ENCODE peak calls at places on chromosomes 12 and 14, in seven cellular contexts. Q is HepG2, O is H1, T is HCT116, V is SK-N-SH, S is K562, L is GM12878. B is an unnamed sample. For H3K9me3, the result is how much of the 10 kb centered on the place peaks cover.

GRCh38 chr12:57166971-57167371 is 19.6 kb upstream of the LRP1-AS start:
- DNase-seq in Q (no peak), O (no peak), T (no peak), V (no peak), S (peak), L (no peak), B (no peak)

GRCh38 chr12:28802706-28803438 is 346.2 kb upstream of the FAR2 start:
- DNase-seq in Q (no peak), O (no peak), T (no peak), V (no peak), S (no peak), L (no peak), B (no peak)

GRCh38 chr14:31435276-31435675 is 14.9 kb upstream of the HEATR5A start:
- DNase-seq in Q (no peak), O (no peak), T (no peak), V (no peak), S (no peak), L (no peak), B (no peak)

GRCh38 chr14:100844082-100844408 is 18.1 kb downstream of the MEG3 start:
- DNase-seq in Q (no peak), O (no peak), T (no peak), V (no peak), S (no peak), L (no peak), B (no peak)

GRCh38 chr12:34398706-34399630 is 376.7 kb downstream of the ALG10 start:
- DNase-seq in Q (no peak), O (peak), T (no peak), V (peak), S (peak), L (no peak), B (no peak)

GRCh38 chr12:108701779-108702435 is 29.4 kb downstream of the CORO1C start:
- DNase-seq in Q (no peak), O (no peak), T (no peak), V (no peak), S (no peak), L (no peak), B (no peak)

GRCh38 chr12:52245259-52245961 is 12.4 kb downstream of the KRT7 start:
- DNase-seq in Q (no peak), O (no peak), T (no peak), V (no peak), S (no peak), L (no peak), B (no peak)

GRCh38 chr12:64814432-64814831 is 10.0 kb upstream of the TBC1D30 start:
- DNase-seq in Q (no peak), O (no peak), T (no peak), V (no peak), S (no peak), L (no peak), B (no peak)

GRCh38 chr12:89251326-89252237 is 100.7 kb downstream of the DUSP6 start:
- DNase-seq in Q (no peak), O (no peak), T (no peak), V (no peak), S (no peak), L (no peak), B (no peak)

GRCh38 chr12:2386566-2386965 is 333.8 kb downstream of the CACNA1C start:
- DNase-seq in Q (no peak), O (no peak), T (no peak), V (no peak), S (no peak), L (no peak), B (no peak)

GRCh38 chr12:33676866-33677265 is 237.2 kb upstream of the SYT10 start:
- DNase-seq in Q (no peak), O (no peak), T (no peak), V (no peak), S (no peak), L (no peak), B (no peak)

GRCh38 chr12:5022465-5023061 is 21.1 kb upstream of the KCNA5 start:
- DNase-seq in Q (peak), O (peak), T (peak), V (peak), S (peak), L (no peak), B (peak)

GRCh38 chr12:44287545-44287944 is 451.7 kb downstream of the TMEM117 start:
- DNase-seq in Q (no peak), O (no peak), T (no peak), V (no peak), S (no peak), L (no peak), B (no peak)

GRCh38 chr12:503111-503761 is 43.5 kb downstream of the B4GALNT3 start:
- DNase-seq in Q (no peak), O (no peak), T (peak), V (no peak), S (no peak), L (no peak), B (no peak)

GRCh38 chr14:104109731-104110361 is 24.3 kb downstream of the ASPG start:
- DNase-seq in Q (no peak), O (no peak), T (no peak), V (no peak), S (no peak), L (no peak), B (no peak)

GRCh38 chr14:70018713-70019201 is 139.5 kb downstream of the SMOC1 start:
- DNase-seq in Q (no peak), O (no peak), T (no peak), V (no peak), S (no peak), L (no peak), B (no peak)

GRCh38 chr12:28550757-28551381 is 360.6 kb downstream of the CCDC91 start:
- DNase-seq in Q (peak), O (no peak), T (peak), V (no peak), S (no peak), L (no peak), B (no peak)

GRCh38 chr12:6643569-6644256 is 3.5 kb downstream of the ACRBP start:
- DNase-seq in Q (no peak), O (no peak), T (no peak), V (peak), S (no peak), L (no peak), B (no peak)

GRCh38 chr12:19161251-19161650 is 31.7 kb downstream of the PLEKHA5 start:
- DNase-seq in Q (no peak), O (no peak), T (no peak), V (no peak), S (no peak), L (no peak), B (no peak)

GRCh38 chr12:112140728-112141127 is 15.4 kb downstream of the TRAFD1 start:
- DNase-seq in Q (no peak), O (no peak), T (no peak), V (no peak), S (no peak), L (no peak), B (no peak)

GRCh38 chr14:21023817-21024667 is 819 bp downstream of the NDRG2 start:
- DNase-seq in Q (peak), O (no peak), T (no peak), V (no peak), S (no peak), L (no peak), B (no peak)

GRCh38 chr14:96162741-96163140 is 41.9 kb upstream of the BDKRB2 start:
- DNase-seq in Q (no peak), O (no peak), T (no peak), V (no peak), S (no peak), L (no peak), B (no peak)

GRCh38 chr12:19741132-19741489 is 301.8 kb downstream of the AEBP2 start:
- DNase-seq in Q (no peak), O (no peak), T (no peak), V (no peak), S (no peak), L (no peak), B (no peak)

DNA sequence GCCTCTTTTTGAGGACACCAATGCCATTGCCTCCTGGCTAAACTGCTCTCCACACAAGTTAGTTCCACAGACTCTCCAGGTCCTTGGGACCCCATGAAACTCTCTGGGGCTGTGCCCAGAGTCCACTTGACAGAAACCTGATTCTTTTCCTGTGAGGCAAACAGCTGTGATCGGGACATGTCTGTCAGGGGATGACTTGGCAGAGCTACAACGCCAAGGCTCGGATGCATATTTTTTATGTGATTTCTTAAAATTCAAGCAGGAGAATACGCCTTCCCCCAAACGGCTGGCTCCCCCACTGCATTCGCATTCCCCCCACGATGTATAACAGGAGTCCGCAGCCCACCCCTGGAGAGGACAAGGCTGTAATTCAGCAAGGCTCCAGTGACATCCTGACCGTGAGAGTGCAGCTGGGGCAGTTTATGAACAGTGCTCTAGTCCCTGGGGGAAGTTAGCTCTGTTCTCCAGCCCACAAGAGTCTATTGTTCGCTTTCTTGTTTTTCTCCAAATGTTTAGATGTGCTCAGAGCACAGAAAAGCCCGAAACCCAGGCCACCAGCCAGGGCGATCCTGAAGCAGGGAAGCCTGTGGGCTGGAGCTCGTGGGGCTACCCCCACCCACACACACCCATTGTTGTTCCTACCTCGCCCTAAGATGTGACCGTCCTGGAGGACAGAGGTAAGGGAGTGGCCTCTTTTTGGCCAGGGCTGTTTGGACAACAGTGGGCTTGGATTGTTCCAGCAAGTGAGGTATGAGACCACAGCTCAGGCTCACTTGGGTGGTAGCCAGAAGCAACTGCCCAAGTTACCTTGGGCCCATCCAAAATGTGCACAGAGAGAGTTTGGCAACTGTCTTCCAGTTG is 159.5 kb downstream of the ZFP36L1 start:
- DNase-seq in Q (no peak), O (peak), T (no peak), V (no peak), S (no peak), L (no peak), B (no peak)
- H3K9ac ChIP-seq in Q (no peak), O (no peak), T (no peak), V (no peak), S (no peak), L (no peak), B (no peak)

GRCh38 chr14:72943876-72944430 is 17.7 kb downstream of the DCAF4 start:
- DNase-seq in Q (no peak), O (no peak), T (no peak), V (no peak), S (no peak), L (no peak), B (no peak)

GRCh38 chr14:72946491-72946890 is 20.2 kb downstream of the DCAF4 start:
- DNase-seq in Q (no peak), O (no peak), T (no peak), V (no peak), S (no peak), L (no peak), B (no peak)

GRCh38 chr14:72942934-72943333 is 16.7 kb downstream of the DCAF4 start:
- DNase-seq in Q (no peak), O (no peak), T (no peak), V (no peak), S (no peak), L (no peak), B (no peak)

GRCh38 chr14:72947366-72948160 is 21.3 kb downstream of the DCAF4 start:
- DNase-seq in Q (no peak), O (no peak), T (no peak), V (no peak), S (no peak), L (no peak), B (no peak)

DNA sequence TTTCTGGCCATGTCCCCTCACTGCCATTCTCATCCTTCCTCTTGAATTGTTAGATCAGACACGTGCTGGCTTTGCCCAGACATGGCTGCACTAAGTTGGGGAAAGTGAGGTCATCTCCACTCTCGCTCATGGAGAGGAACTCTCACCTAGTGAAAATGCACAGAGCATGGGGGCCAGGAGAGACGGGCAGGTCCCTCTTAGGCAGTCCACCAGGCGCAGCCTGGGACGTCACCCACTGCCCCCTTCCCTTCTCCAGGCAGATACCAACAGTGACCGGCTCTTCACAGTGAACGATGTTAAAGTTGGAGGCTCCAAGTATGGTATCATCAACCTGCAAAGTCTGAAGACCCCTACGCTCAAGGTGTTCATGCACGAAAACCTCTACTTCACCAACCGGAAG is 19.4 kb downstream of the DCAF4 start:
- DNase-seq in Q (no peak), O (no peak), T (no peak), V (no peak), S (no peak), L (no peak), B (no peak)
- TF ChIP-seq YY1 in Q (no peak), O (no peak), T (no peak), V (no peak), S (no peak), L (no peak), B (no peak)

DNA sequence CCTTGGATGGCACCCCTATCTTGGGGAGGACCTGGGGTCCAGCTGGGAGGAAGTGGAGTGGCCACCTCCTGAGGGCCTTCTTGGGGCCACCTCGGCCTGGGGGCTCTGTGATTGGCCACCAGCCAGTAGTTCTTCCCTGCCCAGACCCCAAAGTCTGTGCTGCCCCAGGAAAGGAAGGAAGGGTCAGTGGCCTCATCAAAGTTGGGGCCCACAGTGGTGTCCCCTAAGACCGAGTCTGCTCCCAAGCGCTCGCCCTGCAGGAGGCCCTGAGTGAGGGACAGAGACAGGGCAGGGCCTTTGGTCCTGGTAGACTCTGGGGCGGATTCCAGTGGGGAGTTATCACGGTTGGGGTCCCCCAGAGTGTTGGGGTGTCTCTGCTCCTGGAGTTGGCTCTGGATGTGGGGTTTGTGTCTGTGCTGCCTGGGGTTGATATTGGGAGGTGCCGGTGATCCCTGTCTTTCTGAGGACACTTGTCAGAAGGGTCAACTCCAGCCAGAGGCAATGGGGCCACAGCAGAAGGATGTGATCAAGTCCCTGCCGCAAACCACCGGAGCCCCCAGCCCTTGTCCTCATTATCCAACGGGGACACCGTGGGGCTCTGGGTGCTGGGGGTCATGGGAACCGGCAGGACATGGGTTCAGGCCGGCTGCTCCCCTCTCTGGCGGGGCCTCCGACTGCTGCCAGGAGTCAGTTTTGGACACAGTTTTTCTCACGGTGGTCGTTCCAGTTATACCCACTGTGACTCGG is 364.3 kb downstream of the TMEM121 start:
- DNase-seq in Q (no peak), O (no peak), T (no peak), V (no peak), S (peak), L (no peak), B (no peak)
- H3K9me3 ChIP-seq in Q (under half), O (half or more), T (under half), V (under half), S (under half), L (under half), B (under half)

GRCh38 chr14:22838631-22839041 is 2.3 kb downstream of the MMP14 start:
- DNase-seq in Q (no peak), O (no peak), T (no peak), V (no peak), S (no peak), L (no peak), B (no peak)

GRCh38 chr14:22836301-22837058 is at the start of gene MMP14:
- DNase-seq in Q (no peak), O (peak), T (no peak), V (peak), S (no peak), L (no peak), B (peak)

GRCh38 chr14:22835505-22835904 is 880 bp upstream of the MMP14 start:
- DNase-seq in Q (no peak), O (no peak), T (no peak), V (no peak), S (no peak), L (no peak), B (no peak)

GRCh38 chr14:22837750-22838538 is 1.6 kb downstream of the MMP14 start:
- DNase-seq in Q (no peak), O (peak), T (no peak), V (no peak), S (no peak), L (no peak), B (no peak)

DNA sequence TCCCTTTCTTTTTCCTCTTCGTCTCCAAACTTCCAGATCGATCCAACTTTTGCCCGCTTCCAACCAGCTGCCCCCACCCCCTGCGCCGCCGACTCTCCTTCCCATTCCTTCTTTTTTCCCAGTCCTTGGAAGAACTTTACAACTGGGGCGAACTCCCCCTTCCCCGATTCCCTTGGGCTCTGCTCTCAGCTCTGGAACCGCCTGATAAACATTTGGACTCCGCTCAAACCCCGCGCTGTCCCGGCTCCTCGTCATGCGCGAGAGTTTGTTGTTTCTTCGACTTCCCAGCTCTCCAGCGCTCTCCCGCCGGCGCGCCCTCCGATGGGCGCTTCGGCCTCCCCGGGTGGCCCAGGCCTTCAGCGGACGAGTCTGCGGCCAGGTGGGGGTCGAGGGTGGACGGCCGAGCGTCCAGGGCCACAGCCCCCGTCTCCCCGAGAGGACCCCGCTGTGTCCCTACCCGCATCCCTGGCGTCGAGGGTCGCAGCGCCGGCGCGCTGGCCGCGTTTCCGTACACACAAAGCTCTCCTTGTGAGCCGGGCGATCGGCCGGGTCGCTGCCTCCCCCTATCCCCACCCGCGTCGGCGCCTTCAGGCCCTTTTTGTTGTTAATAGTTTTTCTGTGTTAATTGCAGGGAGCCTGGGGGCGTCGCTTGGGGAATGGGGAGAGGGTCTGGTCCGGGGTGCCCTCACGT is 819 bp downstream of the MMP14 start:
- DNase-seq in Q (peak), O (peak), T (no peak), V (peak), S (no peak), L (no peak), B (no peak)
- H3K9ac ChIP-seq in Q (peak), O (peak), T (peak), V (peak), S (no peak), L (no peak), B (peak)

DNA sequence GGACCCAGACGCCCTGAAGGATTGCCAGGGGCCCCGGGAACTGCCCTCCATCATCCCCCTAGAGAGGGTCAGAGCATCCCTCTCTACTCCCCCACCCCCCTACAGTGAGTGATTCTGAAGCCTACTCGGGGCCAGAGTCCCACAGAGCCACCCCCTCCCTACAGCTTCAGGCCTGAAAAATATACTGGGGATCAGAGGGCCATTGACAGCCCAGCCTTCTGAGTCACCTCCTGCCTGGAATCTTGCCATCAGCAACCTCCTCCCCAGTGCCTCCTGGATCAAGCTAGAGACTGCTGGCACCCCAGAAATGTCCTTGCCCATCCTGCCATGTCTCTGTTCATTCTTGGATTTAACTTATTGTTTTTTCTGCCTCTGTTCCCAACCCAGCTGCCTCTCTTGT is 21.7 kb upstream of the MIA2 start:
- DNase-seq in Q (no peak), O (no peak), T (no peak), V (no peak), S (no peak), L (no peak), B (no peak)
- TF ChIP-seq YY1 in Q (no peak), O (no peak), T (no peak), V (no peak), S (no peak), L (no peak), B (no peak)

DNA sequence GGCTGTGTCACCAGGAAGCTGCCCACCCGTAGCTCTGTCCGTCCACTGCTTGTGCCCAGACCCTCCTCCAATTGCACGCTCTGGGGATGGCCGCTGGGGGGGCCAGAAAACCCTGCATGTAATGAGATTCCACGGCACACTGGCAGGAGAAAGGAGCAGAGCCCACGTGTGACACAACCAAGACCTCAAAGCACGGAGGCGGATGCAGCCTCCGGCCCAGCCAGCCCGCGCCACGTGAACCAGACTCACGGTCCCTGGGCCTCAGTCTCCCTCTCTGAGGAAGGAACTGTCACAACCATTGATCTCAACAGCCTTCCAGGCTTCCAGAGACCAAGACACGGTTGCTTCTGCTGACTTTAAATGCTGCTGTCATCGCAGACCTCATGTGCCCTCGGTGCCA is 14.4 kb downstream of the ANHX start:
- DNase-seq in Q (no peak), O (no peak), T (no peak), V (no peak), S (no peak), L (no peak), B (no peak)
- H3K9me3 ChIP-seq in Q (half or more), O (half or more), T (under half), V (under half), S (under half), L (under half), B (under half)

DNA sequence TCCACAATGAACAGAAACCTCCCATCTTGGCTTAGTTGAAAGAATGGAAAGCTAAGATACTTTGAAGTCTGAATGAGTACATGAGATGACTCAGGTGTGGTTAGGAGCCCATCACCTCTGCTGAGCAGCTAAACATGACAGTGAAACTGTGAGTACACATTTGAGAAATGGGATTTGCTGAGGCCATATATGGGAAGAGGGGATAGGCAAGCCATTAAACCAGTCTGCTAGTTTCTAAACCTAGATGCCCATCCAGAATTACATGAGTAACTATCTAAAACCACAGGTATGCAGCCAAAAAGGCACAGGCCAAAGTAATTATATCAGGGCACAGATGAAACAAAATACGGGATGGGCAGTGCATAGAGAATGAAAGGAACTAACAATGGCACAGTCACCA is 41.2 kb downstream of the NKX2-1 start:
- DNase-seq in Q (no peak), O (no peak), T (peak), V (no peak), S (no peak), L (no peak), B (no peak)
- H3K9ac ChIP-seq in Q (no peak), O (no peak), T (no peak), V (no peak), S (no peak), L (no peak), B (no peak)

B was measured in NT2/D1.